ENCODE peak calls at places on chromosomes 6 and 20, in four cellular contexts. V is small intestine; L is CD4-positive, alpha-beta T cell; S is HEK293T. H is an unnamed sample.

GRCh38 chr6:13445005-13445743 is 42.2 kb downstream of the GFOD1 start:
- DNase-seq in V (peak; percentile 69), L (peak; percentile 42), S (peak; percentile 46), H (no peak)

GRCh38 chr6:96468681-96469224 is 52.9 kb upstream of the UFL1 start:
- DNase-seq in S (no peak), V (no peak), L (no peak), H (no peak)

GRCh38 chr20:4056880-4057279 is 41.5 kb upstream of the RNF24 start:
- DNase-seq in L (no peak), S (no peak), V (no peak), H (no peak)

GRCh38 chr20:58127731-58128130 is 100.7 kb downstream of the ANKRD60 start:
- DNase-seq in L (no peak), S (no peak), V (no peak), H (no peak)

GRCh38 chr6:36368921-36369880 is 18.3 kb downstream of the ETV7 start:
- DNase-seq in S (no peak), L (no peak), V (no peak), H (no peak)

GRCh38 chr20:19274412-19275015 is 62.1 kb downstream of the SLC24A3 start:
- DNase-seq in L (no peak), S (no peak), V (peak; percentile 6), H (no peak)

GRCh38 chr6:14455442-14455841 is 337.9 kb downstream of the CD83 start:
- DNase-seq in V (no peak), L (no peak), S (no peak), H (no peak)

GRCh38 chr20:57301026-57301425 is 28.6 kb upstream of the SPO11 start:
- DNase-seq in S (no peak), V (no peak), L (no peak), H (no peak)

GRCh38 chr20:16801919-16802651 is 53.9 kb downstream of the OTOR start:
- DNase-seq in L (peak; percentile 33), S (peak; percentile 40), V (peak; percentile 43), H (no peak)

GRCh38 chr6:132333639-132334516 is 67.4 kb downstream of the MOXD1 start:
- DNase-seq in L (no peak), V (peak; percentile 60), S (peak; percentile 21), H (no peak)

GRCh38 chr6:7101290-7101689 is 6.5 kb upstream of the RREB1 start:
- DNase-seq in S (no peak), L (no peak), V (no peak), H (no peak)

GRCh38 chr6:140636698-140637402 is 1262.4 kb upstream of the CITED2 start:
- DNase-seq in L (no peak), V (no peak), S (no peak), H (no peak)

GRCh38 chr6:44487002-44487401 is 99.5 kb downstream of the CDC5L start:
- DNase-seq in L (no peak), S (no peak), V (no peak), H (no peak)

GRCh38 chr20:20207872-20208271 is 155.5 kb downstream of the CFAP61 start:
- DNase-seq in S (no peak), V (no peak), L (no peak), H (peak; percentile 57)